ENCODE peak calls at places on chromosome 17, in four cellular contexts. V, Q, F and T are unnamed samples.

GRCh38 chr17:18314059-18314730 is 599 bp downstream of the TOP3A start:
- DNase-seq in V (no peak), Q (no peak), F (no peak), T (no peak)

GRCh38 chr17:72122668-72123495 is 2.1 kb downstream of the SOX9 start:
- DNase-seq in V (no peak), Q (no peak), F (no peak), T (no peak)

GRCh38 chr17:7083592-7083991 is 3.5 kb upstream of the CLEC10A start:
- DNase-seq in V (no peak), Q (no peak), F (no peak), T (no peak)

GRCh38 chr17:5097101-5097834 is 14.4 kb downstream of the ZNF232 start:
- DNase-seq in V (no peak), Q (peak), F (peak), T (no peak)

GRCh38 chr17:74637265-74637664 is 13.7 kb upstream of the CD300E start:
- DNase-seq in V (no peak), Q (no peak), F (no peak), T (no peak)

GRCh38 chr17:1438593-1439083 is 17.4 kb downstream of the CRK start:
- DNase-seq in V (no peak), Q (no peak), F (peak), T (no peak)

GRCh38 chr17:75430159-75430748 is 24.8 kb upstream of the GRB2 start:
- DNase-seq in V (peak), Q (no peak), F (peak), T (no peak)

GRCh38 chr17:62859146-62859545 is 51.0 kb upstream of the MARCHF10 start:
- DNase-seq in V (no peak), Q (peak), F (no peak), T (peak)

GRCh38 chr17:57097832-57098421 is 12.9 kb downstream of the AKAP1 start:
- DNase-seq in V (no peak), Q (no peak), F (peak), T (peak)

GRCh38 chr17:13562271-13562800 is 39.4 kb downstream of the HS3ST3A1 start:
- DNase-seq in V (no peak), Q (peak), F (peak), T (peak)

GRCh38 chr17:48755346-48755745 is 26.8 kb upstream of the HOXB13 start:
- DNase-seq in V (no peak), Q (no peak), F (no peak), T (no peak)

GRCh38 chr17:50764860-50765259 is 2.5 kb downstream of the ANKRD40CL start:
- DNase-seq in V (no peak), Q (no peak), F (no peak), T (no peak)

GRCh38 chr17:3835410-3836229 is 10.4 kb downstream of the NCBP3 start:
- DNase-seq in V (no peak), Q (no peak), F (no peak), T (no peak)

GRCh38 chr17:35797918-35798317 is 2.5 kb upstream of the MMP28 start:
- DNase-seq in V (no peak), Q (no peak), F (peak), T (no peak)

GRCh38 chr17:72287586-72287985 is 166.8 kb downstream of the SOX9 start:
- DNase-seq in V (no peak), Q (no peak), F (no peak), T (no peak)

GRCh38 chr17:80262775-80263244 is 2.2 kb downstream of the RNF213 start:
- DNase-seq in V (no peak), Q (no peak), F (no peak), T (no peak)

GRCh38 chr17:80261895-80262279 is 1.2 kb downstream of the RNF213 start:
- DNase-seq in V (no peak), Q (no peak), F (no peak), T (no peak)

GRCh38 chr17:80261159-80261894 is 675 bp downstream of the RNF213 start:
- DNase-seq in V (peak), Q (no peak), F (peak), T (no peak)

GRCh38 chr17:80263253-80264047 is 2.8 kb downstream of the RNF213 start:
- DNase-seq in V (peak), Q (peak), F (peak), T (peak)

DNA sequence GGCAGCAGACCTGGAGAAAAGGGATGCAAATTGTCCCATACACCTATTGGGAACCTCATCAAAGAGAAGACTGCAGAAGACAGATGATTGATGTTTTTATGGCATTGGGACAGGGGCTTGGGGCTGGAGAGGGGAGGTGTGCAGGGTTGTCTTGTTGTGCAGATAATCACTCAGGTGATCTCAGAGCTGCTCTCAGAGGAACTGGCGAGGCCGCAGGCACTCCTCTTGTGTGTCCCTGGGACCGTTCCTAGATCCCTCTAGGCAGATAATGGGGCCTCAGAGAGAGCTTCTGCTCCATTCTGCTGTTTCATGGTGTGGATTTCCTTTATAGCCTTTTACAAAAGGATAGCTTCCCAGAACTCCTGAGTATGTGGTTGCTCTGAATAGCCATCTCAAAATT is 1.6 kb downstream of the RNF213 start:
- DNase-seq in V (no peak), Q (no peak), F (no peak), T (no peak)
- H3K4me3 ChIP-seq in V (peak), Q (no peak), F (peak), T (peak)

GRCh38 chr17:58193641-58194259 is 1.2 kb downstream of the EPX start:
- DNase-seq in V (no peak), Q (no peak), F (no peak), T (no peak)
- H3K4me3 ChIP-seq in V (no peak), Q (no peak), F (no peak), T (no peak)

GRCh38 chr17:42992872-42993271 is 5.3 kb upstream of the RPL27 start:
- DNase-seq in V (no peak), Q (no peak), F (no peak), T (no peak)

GRCh38 chr17:42997984-42998938 is at the start of gene RPL27:
- DNase-seq in V (peak), Q (peak), F (peak), T (peak)

GRCh38 chr17:42999003-42999525 is 845 bp downstream of the RPL27 start:
- DNase-seq in V (no peak), Q (no peak), F (no peak), T (no peak)

DNA sequence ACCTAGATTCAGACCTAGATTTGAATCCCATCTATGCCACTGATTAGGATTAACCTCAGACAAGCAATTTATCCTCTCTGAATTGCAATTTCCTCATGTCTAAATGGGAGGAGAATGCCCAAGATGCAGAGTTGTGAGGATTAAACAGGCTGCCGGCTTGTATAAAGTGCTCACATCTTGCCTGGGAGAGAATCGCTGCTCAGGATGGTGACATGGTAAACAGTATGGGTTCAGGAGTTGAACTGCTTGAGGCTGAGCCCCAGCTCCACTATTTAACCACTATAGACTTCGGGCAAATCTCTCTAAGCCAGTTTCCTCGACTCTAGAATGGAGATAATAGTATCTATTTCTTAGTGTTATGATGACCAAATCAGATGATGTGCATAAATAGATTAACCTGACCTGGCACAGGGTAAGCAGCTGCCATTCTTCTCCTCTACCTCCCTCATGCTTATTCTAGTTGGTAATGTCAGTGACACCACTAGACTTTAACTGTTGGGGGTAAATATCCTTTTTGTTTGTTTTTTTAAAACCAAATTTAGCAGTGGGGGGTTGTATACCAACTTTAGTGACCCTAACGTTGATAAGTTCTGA is 732 bp upstream of the RPL27 start:
- DNase-seq in V (no peak), Q (no peak), F (no peak), T (no peak)
- H3K4me3 ChIP-seq in V (peak), Q (peak), F (no peak), T (peak)

DNA sequence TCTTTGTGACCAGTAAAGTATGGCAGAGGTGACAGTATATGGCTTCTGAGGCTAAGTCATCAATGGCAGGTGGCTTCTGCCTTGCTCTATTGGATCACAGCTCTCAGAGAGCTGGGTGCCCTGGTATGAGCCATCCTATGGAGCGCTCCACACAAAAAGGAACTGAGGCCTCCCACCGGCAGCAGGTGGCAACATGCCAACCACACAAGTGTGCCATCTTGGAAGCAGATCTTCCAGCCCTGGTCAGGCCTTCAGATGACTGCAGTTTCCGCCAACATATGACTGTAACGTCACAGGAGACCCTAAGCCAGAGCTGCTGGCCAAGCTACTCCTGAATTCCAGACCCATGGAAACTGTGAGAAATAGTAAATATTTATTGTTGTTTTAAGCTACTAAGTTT is 69.6 kb upstream of the LHX1 start:
- DNase-seq in V (no peak), Q (no peak), F (no peak), T (no peak)
- H3K4me3 ChIP-seq in V (no peak), Q (no peak), F (no peak), T (no peak)

GRCh38 chr17:82030470-82031302 is 792 bp upstream of the RAC3 start:
- DNase-seq in V (peak), Q (peak), F (peak), T (peak)
- H3K4me3 ChIP-seq in V (peak), Q (peak), F (no peak), T (peak)

GRCh38 chr17:28045304-28045703 is 2.8 kb downstream of the NLK start:
- DNase-seq in V (no peak), Q (no peak), F (no peak), T (no peak)
- H3K4me3 ChIP-seq in V (no peak), Q (no peak), F (peak), T (no peak)

GRCh38 chr17:45284176-45285140 is 22.6 kb upstream of the SPATA32 start:
- DNase-seq in V (no peak), Q (no peak), F (no peak), T (no peak)

GRCh38 chr17:45286286-45286685 is 24.4 kb upstream of the SPATA32 start:
- DNase-seq in V (no peak), Q (no peak), F (no peak), T (no peak)

GRCh38 chr17:45279898-45280297 is 18.0 kb upstream of the SPATA32 start:
- DNase-seq in V (no peak), Q (no peak), F (no peak), T (no peak)

GRCh38 chr17:45283711-45284110 is 21.8 kb upstream of the SPATA32 start:
- DNase-seq in V (no peak), Q (no peak), F (no peak), T (no peak)

GRCh38 chr17:45282683-45283644 is 21.1 kb upstream of the SPATA32 start:
- DNase-seq in V (no peak), Q (peak), F (no peak), T (peak)
- H3K4me3 ChIP-seq in V (no peak), Q (no peak), F (no peak), T (no peak)

DNA sequence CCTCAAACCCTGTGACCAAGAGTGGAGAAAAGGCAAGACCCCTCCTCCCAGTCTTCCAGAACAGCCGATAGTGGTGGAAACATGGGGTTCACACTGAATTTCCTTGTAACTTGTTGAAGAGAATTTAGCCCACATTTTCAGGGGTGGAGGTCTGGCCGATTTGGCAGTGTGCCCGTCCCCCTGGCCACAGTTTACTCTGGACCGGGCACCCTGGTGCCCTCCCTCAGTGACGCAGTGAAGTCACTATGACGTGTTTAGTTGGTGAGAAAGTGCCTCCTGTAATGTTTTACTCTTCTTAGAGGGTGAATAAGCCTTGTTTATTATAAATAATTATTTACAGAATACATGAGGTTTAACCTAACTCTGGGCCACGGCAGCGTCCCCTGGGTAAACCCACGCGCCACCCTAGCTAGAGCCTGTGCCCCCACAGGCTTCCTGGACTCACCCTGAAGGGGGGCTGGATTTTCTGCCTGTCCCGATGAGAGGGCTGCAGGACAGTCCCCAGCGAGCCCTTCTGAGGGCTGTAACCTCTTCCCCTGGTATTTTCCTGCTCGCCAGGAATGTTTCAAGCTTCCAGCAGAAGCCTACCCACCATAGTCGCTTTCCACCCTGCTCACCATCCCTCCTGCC is 316.9 kb downstream of the SEC14L1 start:
- DNase-seq in V (no peak), Q (no peak), F (no peak), T (no peak)
- H3K4me3 ChIP-seq in V (no peak), Q (no peak), F (no peak), T (no peak)

GRCh38 chr17:17154556-17154955 is 51.6 kb downstream of the PLD6 start:
- DNase-seq in V (no peak), Q (no peak), F (no peak), T (no peak)
- H3K4me3 ChIP-seq in V (no peak), Q (no peak), F (no peak), T (no peak)

DNA sequence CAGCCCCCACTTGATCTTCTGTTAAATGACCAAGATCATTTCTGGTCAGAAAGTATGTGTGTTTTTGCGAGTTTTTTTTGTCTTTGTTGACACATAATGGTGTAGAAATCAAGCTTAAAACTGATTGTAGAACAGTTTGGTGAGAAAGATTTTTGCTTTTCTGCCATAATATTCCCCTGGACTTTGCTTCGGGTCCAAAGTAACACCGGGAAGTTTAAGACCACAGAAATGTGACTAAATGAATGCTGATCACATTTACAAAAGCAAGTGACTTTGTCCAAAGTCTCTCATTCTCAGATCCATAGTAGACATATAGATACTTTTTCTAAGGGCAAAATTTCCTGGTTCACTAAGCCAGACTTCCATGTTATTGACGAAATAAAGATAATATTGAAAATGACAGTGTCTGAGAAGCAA is 2.6 kb downstream of the FAM20A start:
- DNase-seq in V (no peak), Q (no peak), F (no peak), T (no peak)
- H3K4me3 ChIP-seq in V (no peak), Q (no peak), F (no peak), T (no peak)